ENCODE peak calls at places on chromosomes 4 and X, in six cellular contexts. J is left ventricle myocardium inferior; F is amygdala; A is NCI-H187; T is nephron progenitor cell; L is naive thymus-derived CD8-positive, alpha-beta T cell. X is an unnamed sample.

GRCh38 chr4:157314906-157315305 is 94.4 kb downstream of the GRIA2 start:
- DNase-seq in J (no peak), F (no peak), A (no peak), T (no peak), L (no peak), X (no peak)

GRCh38 chr4:93147524-93148212 is 680.9 kb upstream of the ATOH1 start:
- DNase-seq in J (no peak), F (no peak), A (peak), T (peak), L (no peak), X (no peak)

GRCh38 chrX:135520022-135520552 is 373 bp upstream of the INTS6L start:
- DNase-seq in J (no peak), F (no peak), A (no peak), T (no peak), L (no peak), X (no peak)

GRCh38 chr4:189519189-189519588 is 421.5 kb upstream of the FRG1 start:
- DNase-seq in J (no peak), F (no peak), A (no peak), T (no peak), L (no peak), X (no peak)

GRCh38 chrX:118688935-118689334 is 38.5 kb upstream of the IL13RA1 start:
- DNase-seq in J (no peak), F (no peak), A (no peak), T (no peak), L (no peak), X (no peak)

GRCh38 chr4:78951862-78952472 is 12.7 kb upstream of the PAQR3 start:
- DNase-seq in J (no peak), F (peak), A (no peak), T (peak), L (no peak), X (peak)

GRCh38 chr4:11497972-11498371 is 69.3 kb upstream of the HS3ST1 start:
- DNase-seq in J (no peak), F (no peak), A (no peak), T (no peak), L (no peak), X (no peak)

GRCh38 chrX:133402042-133402453 is 13.2 kb downstream of the GPC4 start:
- DNase-seq in J (no peak), F (no peak), A (no peak), T (no peak), L (no peak), X (no peak)

GRCh38 chr4:4591071-4591470 is 49.2 kb upstream of the STX18 start:
- DNase-seq in J (no peak), F (no peak), A (no peak), T (no peak), L (no peak), X (no peak)